ENCODE peak calls at places on chromosomes 1 and 21, in five cellular contexts. C is ACHN; I is activated T-cell treated with anti-CD3 and anti-CD28 coated beads, Interleukin-2, amount 50 U/mL, for 72 hours; B is EH; K is kidney. Y is an unnamed sample.

GRCh38 chr1:172292840-172293239 is 127.6 kb upstream of the C1orf105 start:
- DNase-seq in B (no peak), C (no peak), I (no peak), K (no peak), Y (no peak)

GRCh38 chr1:227961651-227962050 is 13.9 kb upstream of the WNT9A start:
- DNase-seq in C (no peak), I (no peak), B (no peak), K (no peak), Y (no peak)

GRCh38 chr1:6419803-6420593 is at the start of gene HES2:
- DNase-seq in K (peak; percentile 77), C (no peak), B (no peak), I (peak; percentile 25), Y (peak; percentile 15)

GRCh38 chr1:212414328-212415106 is at the start of gene PACC1:
- DNase-seq in K (peak; percentile 94), B (peak; percentile 88), I (peak; percentile 93), C (peak; percentile 90), Y (peak; percentile 94)

GRCh38 chr1:181894439-181894859 is 167.1 kb downstream of the ZNF648 start:
- DNase-seq in B (no peak), C (no peak), K (no peak), I (no peak), Y (no peak)

GRCh38 chr1:1623631-1624442 is 8.1 kb upstream of the MMP23B start:
- DNase-seq in K (no peak), B (no peak), C (no peak), I (no peak), Y (no peak)

GRCh38 chr1:152024228-152024627 is 12.6 kb downstream of the S100A11 start:
- DNase-seq in K (no peak), C (no peak), B (no peak), I (no peak), Y (no peak)

GRCh38 chr1:118788372-118788955 is 199.7 kb downstream of the TBX15 start:
- DNase-seq in K (peak; percentile 77), I (no peak), B (peak; percentile 59), C (peak; percentile 92), Y (no peak)

GRCh38 chr1:115184951-115185331 is 95.6 kb upstream of the TSPAN2 start:
- DNase-seq in B (peak; percentile 89), C (peak; percentile 36), K (no peak), I (no peak), Y (no peak)

GRCh38 chr1:53462213-53462612 is 3.0 kb downstream of the DMRTB1 start:
- DNase-seq in K (no peak), C (no peak), B (no peak), I (no peak), Y (no peak)

GRCh38 chr1:155537193-155537592 is 25.4 kb downstream of the ASH1L start:
- DNase-seq in C (no peak), I (no peak), B (no peak), K (no peak), Y (no peak)

GRCh38 chr1:109933856-109934711 is 23.4 kb downstream of the CSF1 start:
- DNase-seq in I (peak; percentile 48), B (peak; percentile 86), C (peak; percentile 47), K (no peak), Y (no peak)

GRCh38 chr21:42254631-42255030 is 35.7 kb downstream of the ABCG1 start:
- DNase-seq in K (no peak), I (no peak), B (no peak), C (no peak), Y (no peak)

GRCh38 chr1:206923961-206924548 is 2.3 kb upstream of the FCMR start:
- DNase-seq in B (no peak), I (no peak), C (no peak), K (peak; percentile 15), Y (no peak)

GRCh38 chr1:76433528-76433927 is 359.0 kb downstream of the ST6GALNAC3 start:
- DNase-seq in B (peak; percentile 26), K (no peak), I (no peak), C (no peak), Y (no peak)

GRCh38 chr1:25566730-25567341 is 23.4 kb downstream of the LDLRAP1 start:
- DNase-seq in B (peak; percentile 95), K (no peak), C (no peak), I (peak; percentile 69), Y (peak; percentile 61)

GRCh38 chr1:33382651-33383415 is 48.1 kb downstream of the PHC2 start:
- DNase-seq in C (no peak), I (no peak), B (peak; percentile 67), K (no peak), Y (no peak)

GRCh38 chr1:23908453-23909341 is 4.5 kb downstream of the CNR2 start:
- DNase-seq in K (no peak), C (no peak), B (no peak), I (peak; percentile 41), Y (peak; percentile 28)

GRCh38 chr1:202227997-202228401 is 34.4 kb downstream of the LGR6 start:
- DNase-seq in C (no peak), K (no peak), I (no peak), B (no peak), Y (no peak)

Y was measured in activated naive CD8-positive, alpha-beta T cell treated with anti-CD3 and anti-CD28 coated beads for 36 hours.